ENCODE peak calls at places on chromosomes 13 and 19, in five cellular contexts. E is A549, T is IMR-90, V is GM23338, J is PC-9. Y is an unnamed sample.

GRCh38 chr19:46896076-46896794 is 35.4 kb downstream of the ARHGAP35 start:
- DNase-seq in V (no peak), T (no peak), E (no peak), J (no peak), Y (peak; percentile 85)

GRCh38 chr19:49455729-49456128 is 2.7 kb downstream of the ALDH16A1 start:
- DNase-seq in T (no peak), J (no peak), E (no peak), V (no peak), Y (no peak)

GRCh38 chr19:48196321-48196761 is 25.9 kb downstream of the ZSWIM9 start:
- DNase-seq in E (no peak), T (no peak), V (peak; percentile 10), J (no peak), Y (no peak)

GRCh38 chr13:91817250-91817649 is 418.8 kb downstream of the GPC5 start:
- DNase-seq in T (peak; percentile 13), J (no peak), V (no peak), E (no peak), Y (no peak)

GRCh38 chr19:53960187-53960586 is 2.5 kb upstream of the CACNG8 start:
- DNase-seq in T (no peak), J (no peak), E (no peak), V (peak; percentile 59), Y (no peak)

GRCh38 chr13:50162001-50162400 is 146.8 kb downstream of the KCNRG start:
- DNase-seq in T (peak; percentile 44), J (no peak), E (no peak), V (no peak), Y (no peak)

GRCh38 chr13:45441633-45442032 is 23.1 kb upstream of the COG3 start:
- DNase-seq in T (peak; percentile 10), E (no peak), V (no peak), J (no peak), Y (no peak)

GRCh38 chr19:2108251-2109016 is 11.7 kb downstream of the IZUMO4 start:
- DNase-seq in T (no peak), J (no peak), V (no peak), E (no peak), Y (no peak)

GRCh38 chr19:33613601-33614000 is 8.2 kb upstream of the CHST8 start:
- DNase-seq in V (no peak), J (no peak), E (no peak), T (no peak), Y (no peak)

GRCh38 chr19:10033614-10034013 is 20.3 kb downstream of the RDH8 start:
- DNase-seq in J (no peak), T (no peak), V (no peak), E (no peak), Y (no peak)

GRCh38 chr13:44747179-44747578 is 171.0 kb upstream of the TSC22D1 start:
- DNase-seq in V (no peak), E (no peak), J (no peak), T (no peak), Y (no peak)

GRCh38 chr19:54255105-54255775 is 1.8 kb downstream of the LILRB5 start:
- DNase-seq in V (no peak), T (no peak), J (no peak), E (no peak), Y (no peak)

GRCh38 chr13:101127741-101128353 is 288.5 kb downstream of the NALCN start:
- DNase-seq in J (peak; percentile 10), T (peak; percentile 53), V (peak; percentile 60), E (peak; percentile 19), Y (peak; percentile 2)

GRCh38 chr13:19074519-19074918 is 107.1 kb downstream of the TUBA3C start:
- DNase-seq in T (no peak), J (no peak), V (no peak), E (no peak), Y (no peak)

GRCh38 chr19:13023666-13024065 is 28.4 kb downstream of the NFIX start:
- DNase-seq in E (no peak), V (no peak), J (no peak), T (no peak), Y (no peak)

GRCh38 chr19:38564981-38565685 is 52.6 kb downstream of the MAP4K1 start:
- DNase-seq in T (no peak), J (peak; percentile 8), E (no peak), V (peak; percentile 67), Y (no peak)

GRCh38 chr13:35882722-35883497 is 248.3 kb downstream of the DCLK1 start:
- DNase-seq in E (no peak), V (no peak), T (peak; percentile 47), J (no peak), Y (no peak)

GRCh38 chr19:10346509-10346908 is 7.1 kb upstream of the ICAM3 start:
- DNase-seq in E (no peak), T (peak; percentile 25), V (no peak), J (no peak), Y (no peak)

GRCh38 chr19:19747357-19748220 is 14.7 kb upstream of the ZNF14 start:
- DNase-seq in J (no peak), E (no peak), T (no peak), V (no peak), Y (no peak)

GRCh38 chr19:35641515-35642151 is at the start of gene ETV2:
- DNase-seq in T (peak; percentile 42), V (peak; percentile 79), J (no peak), E (no peak), Y (peak; percentile 35)

GRCh38 chr13:94412870-94413269 is 66.6 kb downstream of the DCT start:
- DNase-seq in J (no peak), V (no peak), E (no peak), T (no peak), Y (no peak)

GRCh38 chr19:5628470-5628869 is 5.6 kb downstream of the SAFB start:
- DNase-seq in E (no peak), T (peak; percentile 64), J (no peak), V (no peak), Y (no peak)

GRCh38 chr13:114111577-114111976 is 20.8 kb downstream of the RASA3 start:
- DNase-seq in E (no peak), V (no peak), T (peak; percentile 97), J (no peak), Y (no peak)

GRCh38 chr13:114108141-114108761 is 24.2 kb downstream of the RASA3 start:
- DNase-seq in E (no peak), T (no peak), J (no peak), V (no peak), Y (no peak)

GRCh38 chr13:114109646-114110045 is 22.8 kb downstream of the RASA3 start:
- DNase-seq in J (no peak), V (no peak), T (no peak), E (no peak), Y (no peak)

GRCh38 chr13:114108894-114109293 is 23.5 kb downstream of the RASA3 start:
- DNase-seq in T (no peak), E (no peak), J (no peak), V (no peak), Y (no peak)

DNA sequence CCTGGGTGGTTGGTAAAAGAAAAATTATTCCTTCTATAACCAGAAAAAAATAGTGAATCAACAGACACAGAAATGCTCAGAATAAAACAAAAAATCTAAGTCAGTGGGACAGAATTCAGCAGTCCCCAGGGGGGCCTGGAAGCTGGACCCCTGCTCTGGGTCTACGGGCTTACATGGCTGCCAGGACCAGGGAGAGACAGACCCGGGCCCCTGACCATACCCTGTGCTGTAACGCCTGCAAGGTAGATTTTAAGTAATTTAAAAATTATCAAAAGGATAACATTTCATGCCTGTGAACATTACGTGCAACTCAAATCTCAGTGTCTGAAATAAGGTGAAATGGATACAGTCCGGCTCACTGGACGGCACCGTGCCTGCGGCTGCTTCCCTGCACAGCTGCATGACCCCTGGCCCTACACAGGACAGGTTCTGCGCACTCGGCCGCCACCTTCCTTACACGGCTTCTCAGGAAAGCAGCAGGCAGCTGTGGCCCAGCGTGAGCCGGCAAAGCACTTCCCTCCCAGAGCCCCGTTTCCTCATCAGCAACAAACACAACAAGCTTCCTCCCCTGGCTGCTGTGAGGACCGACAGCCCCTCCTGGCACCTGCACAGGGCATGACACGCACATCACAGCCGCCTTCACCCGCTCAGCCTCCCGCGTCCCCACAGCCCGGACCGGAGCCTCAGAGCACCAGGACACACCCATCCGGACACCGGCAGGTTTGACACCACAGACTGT is 22.2 kb downstream of the RASA3 start:
- DNase-seq in V (peak; percentile 50), T (no peak), E (no peak), J (no peak), Y (peak; percentile 84)
- H3K4me2 ChIP-seq in V (no peak overlapping the region), T (no peak overlapping the region), E (no peak overlapping the region), J (no peak overlapping the region), Y (peak overlapping the region; percentile 62)

DNA sequence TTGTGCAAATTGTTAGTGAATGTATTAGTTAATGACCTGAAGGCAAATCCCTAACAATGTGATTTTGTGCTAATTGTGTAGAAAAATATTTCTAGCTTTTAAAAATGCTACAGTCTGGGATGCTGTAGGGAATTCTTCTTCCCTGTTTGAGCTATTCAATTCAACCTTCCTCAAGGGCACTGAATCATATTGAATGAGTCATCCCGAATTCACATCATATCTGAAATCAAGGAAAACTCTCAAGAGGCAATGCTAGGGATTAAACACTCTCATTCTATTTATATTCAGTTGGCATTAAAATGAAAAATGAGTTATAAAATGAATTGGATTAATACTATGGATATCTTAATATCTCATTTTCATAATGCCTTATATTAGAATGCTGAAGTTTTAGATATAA is 633.3 kb upstream of the ATXN8OS start:
- DNase-seq in T (no peak), J (no peak), E (no peak), V (no peak), Y (no peak)
- H3K4me2 ChIP-seq in T (no peak overlapping the region), J (no peak overlapping the region), E (no peak overlapping the region), V (no peak overlapping the region), Y (no peak overlapping the region)

GRCh38 chr13:67230774-67231480 is 791 bp upstream of the PCDH9 start:
- DNase-seq in V (peak; percentile 72), E (peak; percentile 31), J (peak; percentile 54), T (peak; percentile 64), Y (peak; percentile 42)
- H3K4me2 ChIP-seq in V (peak overlapping the region; percentile 78), E (peak overlapping the region; percentile 72), J (peak overlapping the region; percentile 98), T (peak overlapping the region; percentile 88), Y (peak overlapping the region; percentile 74)

GRCh38 chr13:33797622-33798021 is 20.3 kb upstream of the RFC3 start:
- DNase-seq in J (no peak), E (no peak), V (no peak), T (no peak), Y (no peak)

GRCh38 chr13:33796095-33796494 is 21.9 kb upstream of the RFC3 start:
- DNase-seq in J (no peak), E (no peak), V (no peak), T (no peak), Y (no peak)

GRCh38 chr13:33789757-33790156 is 28.2 kb upstream of the RFC3 start:
- DNase-seq in T (no peak), E (no peak), J (no peak), V (no peak), Y (no peak)

GRCh38 chr13:33794576-33794975 is 23.4 kb upstream of the RFC3 start:
- DNase-seq in T (no peak), E (no peak), V (no peak), J (no peak), Y (no peak)

GRCh38 chr13:33793726-33794125 is 24.2 kb upstream of the RFC3 start:
- DNase-seq in J (no peak), T (no peak), E (no peak), V (no peak), Y (no peak)
- H3K4me2 ChIP-seq in J (no peak overlapping the region), T (no peak overlapping the region), E (no peak overlapping the region), V (no peak overlapping the region), Y (no peak overlapping the region)

Y was measured in OCI-LY7.